ENCODE peak calls at places on chromosomes 5 and 9, in four cellular contexts. H is glutamatergic neuron, S is RWPE1, G is GM12865. M is an unnamed sample.

GRCh38 chr5:452856-453710 is 10.1 kb downstream of the EXOC3 start:
- DNase-seq in H (no peak), S (no peak), G (no peak), M (no peak)

GRCh38 chr5:171978519-171978918 is 27.9 kb downstream of the FBXW11 start:
- DNase-seq in H (no peak), S (no peak), G (peak), M (no peak)

GRCh38 chr5:151155777-151156731 is 1.5 kb downstream of the ANXA6 start:
- DNase-seq in H (peak), S (no peak), G (peak), M (peak)

GRCh38 chr9:125537442-125538091 is 169.4 kb downstream of the MAPKAP1 start:
- DNase-seq in H (no peak), S (no peak), G (no peak), M (no peak)

GRCh38 chr5:9903806-9904205 is 273.7 kb upstream of the TAS2R1 start:
- DNase-seq in H (no peak), S (no peak), G (no peak), M (peak)

GRCh38 chr5:127695336-127695735 is 7.9 kb upstream of the CCDC192 start:
- DNase-seq in H (no peak), S (no peak), G (no peak), M (no peak)

GRCh38 chr5:58496488-58496887 is 5.3 kb downstream of the GAPT start:
- DNase-seq in H (no peak), S (no peak), G (no peak), M (no peak)

GRCh38 chr9:124257070-124257864 is 482 bp upstream of the NEK6 start:
- DNase-seq in H (no peak), S (no peak), G (no peak), M (no peak)

GRCh38 chr5:10540036-10540544 is 23.8 kb upstream of the ANKRD33B start:
- DNase-seq in H (no peak), S (no peak), G (no peak), M (no peak)

GRCh38 chr9:96126321-96126881 is 175.6 kb downstream of the HSD17B3 start:
- DNase-seq in H (no peak), S (no peak), G (no peak), M (no peak)

GRCh38 chr9:130847306-130848217 is 12.5 kb downstream of the ABL1 start:
- DNase-seq in H (no peak), S (peak), G (no peak), M (peak)

GRCh38 chr9:38250279-38251035 is 142.0 kb upstream of the ALDH1B1 start:
- DNase-seq in H (no peak), S (no peak), G (no peak), M (no peak)

GRCh38 chr5:170275376-170275994 is 22.1 kb downstream of the LCP2 start:
- DNase-seq in H (no peak), S (no peak), G (no peak), M (no peak)

GRCh38 chr5:128345247-128345646 is 192.8 kb downstream of the FBN2 start:
- DNase-seq in H (no peak), S (no peak), G (no peak), M (no peak)

GRCh38 chr9:96150324-96151023 is 151.5 kb downstream of the HSD17B3 start:
- DNase-seq in H (no peak), S (no peak), G (peak), M (no peak)

DNA sequence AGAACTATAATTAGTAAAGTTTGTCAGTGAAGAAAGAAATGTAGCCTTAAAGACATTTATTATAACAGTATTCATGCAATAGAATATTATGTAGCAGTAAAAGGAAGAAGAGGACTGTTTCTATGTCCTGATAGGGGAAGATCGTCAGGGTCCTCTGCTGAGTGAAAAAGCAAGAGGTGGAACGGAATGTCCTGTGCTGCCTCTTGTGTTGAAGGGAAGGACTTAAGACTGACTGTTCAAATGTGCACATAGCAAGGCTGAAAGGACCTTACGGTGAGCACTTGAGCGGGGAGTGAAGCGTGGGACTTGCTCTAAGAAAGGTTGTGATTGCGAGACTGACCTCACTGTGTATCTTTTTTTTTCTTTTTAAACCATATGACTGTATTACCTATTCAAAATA is 63.2 kb downstream of the SNX24 start:
- DNase-seq in H (no peak), S (no peak), G (no peak), M (no peak)
- TF ChIP-seq CTCF in H (no peak), S (no peak), G (no peak), M (no peak)

GRCh38 chr9:135440620-135441019 is 39.0 kb upstream of the PPP1R26 start:
- DNase-seq in H (no peak), S (no peak), G (no peak), M (no peak)
- TF ChIP-seq CTCF in H (no peak), S (no peak), G (no peak), M (peak)

DNA sequence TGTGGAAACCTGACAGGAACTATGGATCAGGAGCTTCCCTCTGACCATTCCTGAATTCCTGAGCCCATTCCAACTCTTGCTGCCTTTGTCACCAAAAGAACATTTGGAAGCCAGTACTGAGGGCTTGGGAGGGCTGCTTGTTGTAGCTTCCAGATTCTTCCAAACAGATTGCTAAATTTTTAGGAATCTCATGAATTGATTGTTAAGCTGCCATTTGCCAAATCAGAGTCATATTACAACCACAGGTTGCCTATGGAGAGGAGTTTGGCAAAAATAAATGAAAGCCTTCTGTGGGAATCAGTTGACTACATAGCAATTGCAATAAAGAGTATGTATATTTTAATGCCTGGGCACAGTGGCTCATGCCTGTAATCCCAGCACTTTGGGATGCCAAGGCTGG is 39.2 kb upstream of the SLC28A3 start:
- DNase-seq in H (no peak), S (no peak), G (no peak), M (no peak)
- TF ChIP-seq CTCF in H (no peak), S (no peak), G (no peak), M (no peak)

DNA sequence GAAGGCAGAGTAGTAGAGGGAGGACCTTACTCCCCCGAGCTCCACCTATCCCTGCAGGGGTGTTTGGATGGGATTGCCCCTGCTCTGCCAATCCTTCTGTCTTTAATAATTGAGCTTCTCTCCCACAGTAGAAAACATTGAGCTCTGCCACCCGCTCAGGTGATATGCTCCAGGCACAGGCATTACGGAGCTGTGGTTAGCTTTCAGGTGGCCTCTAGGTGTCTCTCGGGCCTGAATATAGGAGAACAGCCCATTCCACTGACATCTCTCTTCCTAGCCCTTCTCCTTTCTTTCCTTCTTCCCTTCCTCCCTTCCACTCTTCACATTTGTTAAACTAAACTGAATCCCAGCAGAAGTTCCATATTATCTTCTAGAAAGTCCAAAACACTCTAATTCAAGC is 203.4 kb downstream of the SYK start:
- DNase-seq in H (no peak), S (no peak), G (no peak), M (no peak)
- TF ChIP-seq CTCF in H (no peak), S (no peak), G (no peak), M (no peak)

M was measured in HFFc6.